ENCODE peak calls at places on chromosomes 12 and 14, in four cellular contexts. C is Panc1, S is coronary artery, G is bronchial epithelial cell. V is an unnamed sample.

GRCh38 chr14:51458563-51458955 is 193.2 kb upstream of the FRMD6 start:
- DNase-seq in S (no peak), G (peak), C (peak), V (peak)

GRCh38 chr14:68716698-68717097 is 76.2 kb downstream of the ZFP36L1 start:
- DNase-seq in C (no peak), G (no peak), S (peak), V (no peak)

GRCh38 chr12:4700621-4701026 is 19.6 kb upstream of the GALNT8 start:
- DNase-seq in S (peak), G (peak), C (no peak), V (peak)

GRCh38 chr12:114408415-114408814 is 2.5 kb upstream of the TBX5 start:
- DNase-seq in S (no peak), G (no peak), C (no peak), V (no peak)

GRCh38 chr14:101808020-101808641 is 46.6 kb downstream of the PPP2R5C start:
- DNase-seq in S (no peak), C (no peak), G (no peak), V (no peak)

GRCh38 chr14:92352158-92352985 is 29.4 kb downstream of the SLC24A4 start:
- DNase-seq in G (peak), C (no peak), S (no peak), V (peak)

GRCh38 chr12:86456241-86456640 is 200.1 kb upstream of the MGAT4C start:
- DNase-seq in C (no peak), S (no peak), G (peak), V (peak)

GRCh38 chr12:130540376-130540775 is 175.7 kb downstream of the RIMBP2 start:
- DNase-seq in S (no peak), G (no peak), C (no peak), V (no peak)

GRCh38 chr12:3753549-3754284 is 808 bp upstream of the CRACR2A start:
- DNase-seq in C (no peak), G (no peak), S (no peak), V (no peak)

GRCh38 chr12:106078358-106079025 is 60.3 kb downstream of the NUAK1 start:
- DNase-seq in C (no peak), G (peak), S (no peak), V (peak)

GRCh38 chr12:81259360-81259759 is 181.5 kb downstream of the ACSS3 start:
- DNase-seq in S (no peak), G (no peak), C (no peak), V (no peak)

GRCh38 chr14:21382095-21382494 is 1.7 kb downstream of the SUPT16H start:
- DNase-seq in S (no peak), C (no peak), G (no peak), V (no peak)

GRCh38 chr12:113439606-113440030 is 17.4 kb downstream of the SDSL start:
- DNase-seq in S (no peak), C (no peak), G (peak), V (peak)

GRCh38 chr12:82517027-82517426 is 158.7 kb downstream of the METTL25 start:
- DNase-seq in G (peak), S (no peak), C (peak), V (peak)

GRCh38 chr12:89863968-89864367 is 155.3 kb upstream of the ATP2B1 start:
- DNase-seq in G (no peak), S (no peak), C (no peak), V (no peak)

GRCh38 chr12:64824500-64825142 is at the start of gene TBC1D30:
- DNase-seq in C (no peak), G (no peak), S (no peak), V (no peak)

GRCh38 chr12:40853221-40853620 is 161.0 kb downstream of the CNTN1 start:
- DNase-seq in C (no peak), S (no peak), G (no peak), V (no peak)

GRCh38 chr12:15910468-15910863 is 666 bp upstream of the DERA start:
- DNase-seq in S (no peak), C (no peak), G (no peak), V (no peak)

GRCh38 chr14:68283378-68284123 is 464.0 kb downstream of the RAD51B start:
- DNase-seq in S (no peak), G (no peak), C (no peak), V (no peak)

GRCh38 chr12:27517532-27517931 is 6.5 kb upstream of the PPFIBP1 start:
- DNase-seq in S (no peak), G (no peak), C (no peak), V (no peak)

GRCh38 chr12:102757154-102757873 is 159.7 kb downstream of the PAH start:
- DNase-seq in C (no peak), S (no peak), G (no peak), V (no peak)

GRCh38 chr14:34324363-34324795 is 137.7 kb downstream of the SPTSSA start:
- DNase-seq in C (no peak), S (no peak), G (peak), V (peak)

GRCh38 chr14:88856786-88857366 is 32.4 kb downstream of the TTC8 start:
- DNase-seq in G (no peak), S (no peak), C (no peak), V (no peak)

GRCh38 chr12:2992724-2993123 is 33.5 kb downstream of the TEAD4 start:
- DNase-seq in C (no peak), S (no peak), G (no peak), V (no peak)

GRCh38 chr12:115912440-115912839 is 365.1 kb downstream of the MED13L start:
- DNase-seq in G (no peak), S (peak), C (no peak), V (no peak)

GRCh38 chr12:109753959-109754358 is 40.3 kb downstream of the FAM222A start:
- DNase-seq in S (peak), C (no peak), G (no peak), V (no peak)

GRCh38 chr14:23895480-23895879 is 58.1 kb upstream of the DHRS4 start:
- DNase-seq in G (no peak), C (no peak), S (no peak), V (no peak)

GRCh38 chr14:100824156-100824555 is 1.8 kb upstream of the MEG3 start:
- DNase-seq in C (no peak), S (no peak), G (no peak), V (peak)

GRCh38 chr14:60164404-60164716 is 838 bp downstream of the DHRS7 start:
- DNase-seq in G (no peak), S (no peak), C (peak), V (no peak)

GRCh38 chr12:49553512-49554088 is 14.3 kb downstream of the MCRS1 start:
- DNase-seq in S (no peak), C (peak), G (peak), V (peak)

GRCh38 chr12:3119745-3120660 is 42.8 kb downstream of the TSPAN9 start:
- DNase-seq in S (peak), C (no peak), G (peak), V (peak)

GRCh38 chr12:93300611-93301021 is 77.1 kb upstream of the NUDT4 start:
- DNase-seq in S (no peak), C (no peak), G (no peak), V (no peak)

GRCh38 chr12:123998344-123998941 is 25.4 kb downstream of the ZNF664 start:
- DNase-seq in S (no peak), C (no peak), G (no peak), V (no peak)

GRCh38 chr14:100775831-100776591 is 49.3 kb downstream of the DLK1 start:
- DNase-seq in G (no peak), C (no peak), S (no peak), V (no peak)

GRCh38 chr14:104881369-104881979 is 16.4 kb downstream of the CEP170B start:
- DNase-seq in C (no peak), S (no peak), G (no peak), V (no peak)

GRCh38 chr14:83467811-83468210 is 1934.2 kb upstream of the SEL1L start:
- DNase-seq in G (no peak), C (no peak), S (no peak), V (no peak)

GRCh38 chr12:47819902-47820630 is at the start of gene HDAC7:
- DNase-seq in S (peak), G (peak), C (no peak), V (peak)
- TF ChIP-seq CTCF in S (no peak), G (no peak), C (no peak), V (no peak)

GRCh38 chr14:90625445-90625844 is 190.8 kb downstream of the TTC7B start:
- DNase-seq in S (no peak), C (no peak), G (no peak), V (no peak)

GRCh38 chr14:90624732-90625444 is 191.3 kb downstream of the TTC7B start:
- DNase-seq in G (peak), S (no peak), C (no peak), V (peak)

GRCh38 chr14:90626550-90626949 is 189.7 kb downstream of the TTC7B start:
- DNase-seq in C (no peak), S (no peak), G (no peak), V (peak)

GRCh38 chr14:90621205-90621600 is 195.0 kb downstream of the TTC7B start:
- DNase-seq in C (no peak), G (no peak), S (no peak), V (no peak)

GRCh38 chr14:90624228-90624627 is 192.0 kb downstream of the TTC7B start:
- DNase-seq in S (no peak), G (peak), C (no peak), V (peak)
- H3K4me3 ChIP-seq in S (no peak), G (no peak), C (no peak), V (no peak)

GRCh38 chr14:65623759-65624158 is 211.2 kb downstream of the FUT8 start:
- DNase-seq in S (no peak), G (no peak), C (no peak), V (no peak)

GRCh38 chr14:65618996-65619395 is 206.5 kb downstream of the FUT8 start:
- DNase-seq in G (no peak), S (no peak), C (no peak), V (no peak)

GRCh38 chr14:65620195-65620594 is 207.7 kb downstream of the FUT8 start:
- DNase-seq in S (no peak), C (no peak), G (peak), V (no peak)

GRCh38 chr14:65627315-65627714 is 214.8 kb downstream of the FUT8 start:
- DNase-seq in C (no peak), S (no peak), G (no peak), V (no peak)

GRCh38 chr14:65622703-65623102 is 210.2 kb downstream of the FUT8 start:
- DNase-seq in C (no peak), S (no peak), G (no peak), V (no peak)
- TF ChIP-seq CTCF in C (no peak), S (no peak), G (no peak), V (no peak)

GRCh38 chr12:55034218-55034617 is 14.4 kb downstream of the NEUROD4 start:
- DNase-seq in S (no peak), C (no peak), G (no peak), V (no peak)

GRCh38 chr12:55039761-55040160 is 20.0 kb downstream of the NEUROD4 start:
- DNase-seq in C (no peak), S (no peak), G (no peak), V (no peak)

GRCh38 chr12:55041651-55042050 is 21.9 kb downstream of the NEUROD4 start:
- DNase-seq in S (no peak), C (no peak), G (no peak), V (no peak)

GRCh38 chr12:55037349-55037748 is 17.6 kb downstream of the NEUROD4 start:
- DNase-seq in G (no peak), S (no peak), C (no peak), V (no peak)

GRCh38 chr12:55036326-55036725 is 16.6 kb downstream of the NEUROD4 start:
- DNase-seq in G (no peak), S (no peak), C (no peak), V (no peak)
- H3K4me3 ChIP-seq in G (no peak), S (no peak), C (no peak), V (no peak)

DNA sequence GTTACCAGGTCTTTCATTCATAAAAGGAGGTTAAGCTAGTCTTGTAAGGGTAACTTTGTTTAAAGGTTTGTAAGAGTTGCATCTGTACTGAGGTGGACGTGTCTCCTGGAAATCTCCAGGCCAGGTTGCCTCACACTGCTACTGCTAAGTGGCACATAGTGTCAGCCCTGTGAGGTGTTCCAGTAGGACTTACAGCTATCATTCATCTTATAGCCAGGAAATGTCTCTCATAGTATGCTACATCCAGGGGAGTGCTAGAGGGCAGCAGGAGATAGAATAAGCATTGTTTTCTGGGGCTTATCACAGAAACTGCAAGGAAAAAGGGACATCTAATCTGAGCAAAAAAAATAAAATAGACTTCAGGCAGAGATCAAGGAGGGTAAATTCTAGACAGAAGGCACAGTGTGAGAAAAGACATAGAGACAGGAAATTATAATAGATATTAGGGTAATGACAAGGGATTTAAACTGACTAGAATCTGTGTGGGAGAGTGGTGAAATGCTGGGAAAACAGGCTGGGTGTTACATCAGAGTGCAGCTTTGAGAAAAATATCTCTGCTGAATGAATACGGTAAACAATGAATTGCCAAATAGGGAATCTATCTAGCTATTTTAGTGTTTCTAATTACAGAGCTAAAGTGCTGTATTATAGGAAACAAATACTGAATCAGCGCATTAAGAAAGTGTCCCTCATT is 205.0 kb upstream of the ABCD2 start:
- DNase-seq in G (peak), S (no peak), C (no peak), V (peak)
- TF ChIP-seq CTCF in G (no peak), S (no peak), C (peak), V (no peak)

GRCh38 chr14:75978249-75978731 is 3.5 kb downstream of the TGFB3 start:
- DNase-seq in S (no peak), G (no peak), C (no peak), V (peak)
- H3K4me3 ChIP-seq in S (peak), G (no peak), C (no peak), V (no peak)

DNA sequence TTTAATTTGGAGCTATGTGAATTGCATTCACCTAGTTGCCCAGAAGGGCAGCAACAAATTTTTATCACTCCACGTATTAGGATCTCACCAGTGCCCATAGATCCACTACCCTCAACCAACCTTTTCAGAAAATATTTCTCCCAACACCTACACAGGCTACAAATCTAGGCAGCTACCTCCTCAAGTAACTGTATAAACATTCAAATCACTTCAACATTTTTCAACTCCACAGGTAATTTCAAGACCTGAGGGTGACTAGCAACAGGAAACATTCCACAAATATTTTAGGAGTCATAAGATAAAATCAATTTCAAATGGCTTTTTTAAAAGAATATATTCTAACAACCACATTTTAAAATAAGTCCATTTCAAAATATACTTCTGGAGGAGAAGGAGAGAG is 12.9 kb downstream of the PHLDA1 start:
- DNase-seq in C (no peak), G (no peak), S (no peak), V (no peak)
- TF ChIP-seq CTCF in C (no peak), G (no peak), S (no peak), V (no peak)

DNA sequence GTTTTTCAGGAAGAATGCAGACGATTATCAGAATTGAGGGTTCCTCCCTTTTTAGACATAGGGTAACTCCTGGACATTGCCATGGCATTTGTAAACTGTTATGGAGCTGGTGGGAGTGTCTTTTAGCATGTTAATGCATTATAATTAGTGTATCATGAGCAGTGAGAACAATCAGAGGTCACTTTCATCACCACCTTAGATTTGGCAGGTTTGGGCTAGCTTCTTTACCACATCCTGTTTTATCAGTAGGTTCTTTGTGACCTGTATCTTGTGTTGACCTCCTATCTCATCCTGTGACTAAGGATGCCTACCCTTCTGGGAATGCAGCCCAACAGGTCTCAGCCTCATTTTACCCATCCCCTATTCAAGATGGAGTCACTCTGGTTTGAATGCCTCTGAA is 728.6 kb downstream of the GALC start:
- DNase-seq in C (no peak), G (peak), S (no peak), V (peak)
- H3K4me3 ChIP-seq in C (no peak), G (no peak), S (no peak), V (no peak)

GRCh38 chr12:71938728-71939385 is at the start of gene TPH2:
- DNase-seq in C (no peak), G (peak), S (no peak), V (peak)
- TF ChIP-seq CTCF in C (peak), G (peak), S (no peak), V (peak)